ENCODE peak calls at places on chromosomes 2 and 18, in six cellular contexts. One of them, this sample, is unnamed.

GRCh38 chr2:217900010-217900779 is 102.6 kb downstream of the TNS1 start:
- DNase-seq in activated naive CD4-positive, alpha-beta T cell treated with anti-CD3 and anti-CD28 coated beads, Interleukin-2, amount 10 ng/mL, durations not matched to agents 7 days and 5 days: no peak
- DNase-seq in globus pallidus: no peak
- DNase-seq in heart right ventricle: no peak
- DNase-seq in HL-60: peak
- DNase-seq in stimulated activated CD4-positive, alpha-beta T cell treated with anti-CD3 and anti-CD28 coated beads, TNF-alpha, amount 100 ng/mL, for 1 hour: no peak
- DNase-seq in this sample: no peak

GRCh38 chr2:7468955-7469354 is 551.7 kb downstream of the RNF144A start:
- DNase-seq in stimulated activated CD4-positive, alpha-beta T cell treated with anti-CD3 and anti-CD28 coated beads, TNF-alpha, amount 100 ng/mL, for 1 hour: no peak
- DNase-seq in globus pallidus: no peak
- DNase-seq in activated naive CD4-positive, alpha-beta T cell treated with anti-CD3 and anti-CD28 coated beads, Interleukin-2, amount 10 ng/mL, durations not matched to agents 7 days and 5 days: no peak
- DNase-seq in HL-60: no peak
- DNase-seq in heart right ventricle: no peak
- DNase-seq in this sample: no peak

GRCh38 chr18:22939649-22940048 is 6.5 kb downstream of the RBBP8 start:
- DNase-seq in HL-60: no peak
- DNase-seq in stimulated activated CD4-positive, alpha-beta T cell treated with anti-CD3 and anti-CD28 coated beads, TNF-alpha, amount 100 ng/mL, for 1 hour: no peak
- DNase-seq in globus pallidus: no peak
- DNase-seq in activated naive CD4-positive, alpha-beta T cell treated with anti-CD3 and anti-CD28 coated beads, Interleukin-2, amount 10 ng/mL, durations not matched to agents 7 days and 5 days: no peak
- DNase-seq in heart right ventricle: no peak
- DNase-seq in this sample: no peak

GRCh38 chr2:149020432-149020851 is 18.1 kb upstream of the LYPD6B start:
- DNase-seq in globus pallidus: no peak
- DNase-seq in heart right ventricle: no peak
- DNase-seq in HL-60: no peak
- DNase-seq in activated naive CD4-positive, alpha-beta T cell treated with anti-CD3 and anti-CD28 coated beads, Interleukin-2, amount 10 ng/mL, durations not matched to agents 7 days and 5 days: no peak
- DNase-seq in stimulated activated CD4-positive, alpha-beta T cell treated with anti-CD3 and anti-CD28 coated beads, TNF-alpha, amount 100 ng/mL, for 1 hour: no peak
- DNase-seq in this sample: no peak

GRCh38 chr2:7962191-7962590 is 719.7 kb upstream of the ID2 start:
- DNase-seq in heart right ventricle: no peak
- DNase-seq in activated naive CD4-positive, alpha-beta T cell treated with anti-CD3 and anti-CD28 coated beads, Interleukin-2, amount 10 ng/mL, durations not matched to agents 7 days and 5 days: no peak
- DNase-seq in stimulated activated CD4-positive, alpha-beta T cell treated with anti-CD3 and anti-CD28 coated beads, TNF-alpha, amount 100 ng/mL, for 1 hour: no peak
- DNase-seq in globus pallidus: no peak
- DNase-seq in HL-60: no peak
- DNase-seq in this sample: no peak

GRCh38 chr2:129857200-129857599 is 122.3 kb upstream of the RAB6C start:
- DNase-seq in stimulated activated CD4-positive, alpha-beta T cell treated with anti-CD3 and anti-CD28 coated beads, TNF-alpha, amount 100 ng/mL, for 1 hour: no peak
- DNase-seq in heart right ventricle: no peak
- DNase-seq in globus pallidus: no peak
- DNase-seq in activated naive CD4-positive, alpha-beta T cell treated with anti-CD3 and anti-CD28 coated beads, Interleukin-2, amount 10 ng/mL, durations not matched to agents 7 days and 5 days: no peak
- DNase-seq in HL-60: no peak
- DNase-seq in this sample: no peak

GRCh38 chr2:5781679-5782078 is 89.5 kb downstream of the SOX11 start:
- DNase-seq in stimulated activated CD4-positive, alpha-beta T cell treated with anti-CD3 and anti-CD28 coated beads, TNF-alpha, amount 100 ng/mL, for 1 hour: no peak
- DNase-seq in activated naive CD4-positive, alpha-beta T cell treated with anti-CD3 and anti-CD28 coated beads, Interleukin-2, amount 10 ng/mL, durations not matched to agents 7 days and 5 days: no peak
- DNase-seq in globus pallidus: no peak
- DNase-seq in heart right ventricle: no peak
- DNase-seq in HL-60: no peak
- DNase-seq in this sample: no peak

GRCh38 chr2:64462940-64463339 is 9.0 kb downstream of the LGALSL start:
- DNase-seq in activated naive CD4-positive, alpha-beta T cell treated with anti-CD3 and anti-CD28 coated beads, Interleukin-2, amount 10 ng/mL, durations not matched to agents 7 days and 5 days: no peak
- DNase-seq in globus pallidus: no peak
- DNase-seq in stimulated activated CD4-positive, alpha-beta T cell treated with anti-CD3 and anti-CD28 coated beads, TNF-alpha, amount 100 ng/mL, for 1 hour: no peak
- DNase-seq in heart right ventricle: no peak
- DNase-seq in HL-60: no peak
- DNase-seq in this sample: no peak

GRCh38 chr2:234133004-234133403 is 82.5 kb downstream of the SPP2 start:
- DNase-seq in heart right ventricle: no peak
- DNase-seq in stimulated activated CD4-positive, alpha-beta T cell treated with anti-CD3 and anti-CD28 coated beads, TNF-alpha, amount 100 ng/mL, for 1 hour: no peak
- DNase-seq in HL-60: no peak
- DNase-seq in globus pallidus: no peak
- DNase-seq in activated naive CD4-positive, alpha-beta T cell treated with anti-CD3 and anti-CD28 coated beads, Interleukin-2, amount 10 ng/mL, durations not matched to agents 7 days and 5 days: no peak
- DNase-seq in this sample: no peak

GRCh38 chr2:228318218-228318617 is 136.7 kb upstream of the SPHKAP start:
- DNase-seq in heart right ventricle: peak
- DNase-seq in activated naive CD4-positive, alpha-beta T cell treated with anti-CD3 and anti-CD28 coated beads, Interleukin-2, amount 10 ng/mL, durations not matched to agents 7 days and 5 days: no peak
- DNase-seq in globus pallidus: no peak
- DNase-seq in stimulated activated CD4-positive, alpha-beta T cell treated with anti-CD3 and anti-CD28 coated beads, TNF-alpha, amount 100 ng/mL, for 1 hour: no peak
- DNase-seq in HL-60: peak
- DNase-seq in this sample: no peak

GRCh38 chr2:187658952-187659525 is 104.8 kb upstream of the TFPI start:
- DNase-seq in globus pallidus: no peak
- DNase-seq in stimulated activated CD4-positive, alpha-beta T cell treated with anti-CD3 and anti-CD28 coated beads, TNF-alpha, amount 100 ng/mL, for 1 hour: no peak
- DNase-seq in heart right ventricle: no peak
- DNase-seq in activated naive CD4-positive, alpha-beta T cell treated with anti-CD3 and anti-CD28 coated beads, Interleukin-2, amount 10 ng/mL, durations not matched to agents 7 days and 5 days: no peak
- DNase-seq in HL-60: peak
- DNase-seq in this sample: no peak

GRCh38 chr2:212538156-212539144 is at the start of gene ERBB4:
- DNase-seq in activated naive CD4-positive, alpha-beta T cell treated with anti-CD3 and anti-CD28 coated beads, Interleukin-2, amount 10 ng/mL, durations not matched to agents 7 days and 5 days: no peak
- DNase-seq in heart right ventricle: peak
- DNase-seq in stimulated activated CD4-positive, alpha-beta T cell treated with anti-CD3 and anti-CD28 coated beads, TNF-alpha, amount 100 ng/mL, for 1 hour: no peak
- DNase-seq in globus pallidus: no peak
- DNase-seq in HL-60: no peak
- DNase-seq in this sample: no peak

GRCh38 chr2:48768669-48769068 is 13.1 kb upstream of the LHCGR start:
- DNase-seq in activated naive CD4-positive, alpha-beta T cell treated with anti-CD3 and anti-CD28 coated beads, Interleukin-2, amount 10 ng/mL, durations not matched to agents 7 days and 5 days: no peak
- DNase-seq in heart right ventricle: no peak
- DNase-seq in stimulated activated CD4-positive, alpha-beta T cell treated with anti-CD3 and anti-CD28 coated beads, TNF-alpha, amount 100 ng/mL, for 1 hour: no peak
- DNase-seq in globus pallidus: peak
- DNase-seq in HL-60: peak
- DNase-seq in this sample: no peak

GRCh38 chr2:46936566-46936965 is 21.0 kb upstream of the MCFD2 start:
- DNase-seq in heart right ventricle: no peak
- DNase-seq in HL-60: no peak
- DNase-seq in activated naive CD4-positive, alpha-beta T cell treated with anti-CD3 and anti-CD28 coated beads, Interleukin-2, amount 10 ng/mL, durations not matched to agents 7 days and 5 days: no peak
- DNase-seq in stimulated activated CD4-positive, alpha-beta T cell treated with anti-CD3 and anti-CD28 coated beads, TNF-alpha, amount 100 ng/mL, for 1 hour: no peak
- DNase-seq in globus pallidus: no peak
- DNase-seq in this sample: no peak

GRCh38 chr2:134231965-134232340 is 21.9 kb upstream of the MGAT5 start:
- DNase-seq in HL-60: no peak
- DNase-seq in activated naive CD4-positive, alpha-beta T cell treated with anti-CD3 and anti-CD28 coated beads, Interleukin-2, amount 10 ng/mL, durations not matched to agents 7 days and 5 days: no peak
- DNase-seq in heart right ventricle: no peak
- DNase-seq in globus pallidus: no peak
- DNase-seq in stimulated activated CD4-positive, alpha-beta T cell treated with anti-CD3 and anti-CD28 coated beads, TNF-alpha, amount 100 ng/mL, for 1 hour: no peak
- DNase-seq in this sample: no peak

GRCh38 chr2:10447300-10448207 is 573 bp downstream of the ODC1 start:
- DNase-seq in globus pallidus: peak
- DNase-seq in heart right ventricle: no peak
- DNase-seq in activated naive CD4-positive, alpha-beta T cell treated with anti-CD3 and anti-CD28 coated beads, Interleukin-2, amount 10 ng/mL, durations not matched to agents 7 days and 5 days: peak
- DNase-seq in HL-60: peak
- DNase-seq in stimulated activated CD4-positive, alpha-beta T cell treated with anti-CD3 and anti-CD28 coated beads, TNF-alpha, amount 100 ng/mL, for 1 hour: peak
- DNase-seq in this sample: no peak

GRCh38 chr2:61014805-61015204 is 2.7 kb upstream of the PEX13 start:
- DNase-seq in HL-60: peak
- DNase-seq in heart right ventricle: no peak
- DNase-seq in globus pallidus: no peak
- DNase-seq in stimulated activated CD4-positive, alpha-beta T cell treated with anti-CD3 and anti-CD28 coated beads, TNF-alpha, amount 100 ng/mL, for 1 hour: no peak
- DNase-seq in activated naive CD4-positive, alpha-beta T cell treated with anti-CD3 and anti-CD28 coated beads, Interleukin-2, amount 10 ng/mL, durations not matched to agents 7 days and 5 days: no peak
- DNase-seq in this sample: no peak

GRCh38 chr2:54556659-54557121 is 100.6 kb downstream of the SPTBN1 start:
- DNase-seq in HL-60: no peak
- DNase-seq in stimulated activated CD4-positive, alpha-beta T cell treated with anti-CD3 and anti-CD28 coated beads, TNF-alpha, amount 100 ng/mL, for 1 hour: no peak
- DNase-seq in globus pallidus: no peak
- DNase-seq in heart right ventricle: no peak
- DNase-seq in activated naive CD4-positive, alpha-beta T cell treated with anti-CD3 and anti-CD28 coated beads, Interleukin-2, amount 10 ng/mL, durations not matched to agents 7 days and 5 days: no peak
- DNase-seq in this sample: no peak

GRCh38 chr2:1989216-1989615 is 244.9 kb upstream of the PXDN start:
- DNase-seq in heart right ventricle: no peak
- DNase-seq in activated naive CD4-positive, alpha-beta T cell treated with anti-CD3 and anti-CD28 coated beads, Interleukin-2, amount 10 ng/mL, durations not matched to agents 7 days and 5 days: no peak
- DNase-seq in stimulated activated CD4-positive, alpha-beta T cell treated with anti-CD3 and anti-CD28 coated beads, TNF-alpha, amount 100 ng/mL, for 1 hour: no peak
- DNase-seq in globus pallidus: no peak
- DNase-seq in HL-60: no peak
- DNase-seq in this sample: no peak

GRCh38 chr2:212752730-212753351 is 214.2 kb upstream of the ERBB4 start:
- DNase-seq in heart right ventricle: no peak
- DNase-seq in activated naive CD4-positive, alpha-beta T cell treated with anti-CD3 and anti-CD28 coated beads, Interleukin-2, amount 10 ng/mL, durations not matched to agents 7 days and 5 days: no peak
- DNase-seq in HL-60: no peak
- DNase-seq in stimulated activated CD4-positive, alpha-beta T cell treated with anti-CD3 and anti-CD28 coated beads, TNF-alpha, amount 100 ng/mL, for 1 hour: no peak
- DNase-seq in globus pallidus: no peak
- DNase-seq in this sample: no peak

GRCh38 chr2:173148520-173148919 is 72.9 kb downstream of the MAP3K20 start:
- DNase-seq in stimulated activated CD4-positive, alpha-beta T cell treated with anti-CD3 and anti-CD28 coated beads, TNF-alpha, amount 100 ng/mL, for 1 hour: no peak
- DNase-seq in heart right ventricle: no peak
- DNase-seq in activated naive CD4-positive, alpha-beta T cell treated with anti-CD3 and anti-CD28 coated beads, Interleukin-2, amount 10 ng/mL, durations not matched to agents 7 days and 5 days: no peak
- DNase-seq in HL-60: no peak
- DNase-seq in globus pallidus: no peak
- DNase-seq in this sample: no peak

GRCh38 chr2:74201596-74201995 is 3.2 kb downstream of the MTHFD2 start:
- DNase-seq in globus pallidus: no peak
- DNase-seq in HL-60: no peak
- DNase-seq in stimulated activated CD4-positive, alpha-beta T cell treated with anti-CD3 and anti-CD28 coated beads, TNF-alpha, amount 100 ng/mL, for 1 hour: no peak
- DNase-seq in activated naive CD4-positive, alpha-beta T cell treated with anti-CD3 and anti-CD28 coated beads, Interleukin-2, amount 10 ng/mL, durations not matched to agents 7 days and 5 days: no peak
- DNase-seq in heart right ventricle: peak
- DNase-seq in this sample: no peak

GRCh38 chr2:62415019-62415431 is 91.0 kb downstream of the TMEM17 start:
- DNase-seq in globus pallidus: peak
- DNase-seq in activated naive CD4-positive, alpha-beta T cell treated with anti-CD3 and anti-CD28 coated beads, Interleukin-2, amount 10 ng/mL, durations not matched to agents 7 days and 5 days: no peak
- DNase-seq in stimulated activated CD4-positive, alpha-beta T cell treated with anti-CD3 and anti-CD28 coated beads, TNF-alpha, amount 100 ng/mL, for 1 hour: no peak
- DNase-seq in HL-60: peak
- DNase-seq in heart right ventricle: no peak
- DNase-seq in this sample: no peak

GRCh38 chr18:11658989-11659388 is 30.1 kb upstream of the GNAL start:
- DNase-seq in HL-60: no peak
- DNase-seq in stimulated activated CD4-positive, alpha-beta T cell treated with anti-CD3 and anti-CD28 coated beads, TNF-alpha, amount 100 ng/mL, for 1 hour: no peak
- DNase-seq in heart right ventricle: no peak
- DNase-seq in globus pallidus: no peak
- DNase-seq in activated naive CD4-positive, alpha-beta T cell treated with anti-CD3 and anti-CD28 coated beads, Interleukin-2, amount 10 ng/mL, durations not matched to agents 7 days and 5 days: no peak
- DNase-seq in this sample: no peak

GRCh38 chr2:220994841-220995240 is 577.3 kb downstream of the EPHA4 start:
- DNase-seq in activated naive CD4-positive, alpha-beta T cell treated with anti-CD3 and anti-CD28 coated beads, Interleukin-2, amount 10 ng/mL, durations not matched to agents 7 days and 5 days: no peak
- DNase-seq in globus pallidus: no peak
- DNase-seq in heart right ventricle: no peak
- DNase-seq in stimulated activated CD4-positive, alpha-beta T cell treated with anti-CD3 and anti-CD28 coated beads, TNF-alpha, amount 100 ng/mL, for 1 hour: no peak
- DNase-seq in HL-60: no peak
- DNase-seq in this sample: no peak

GRCh38 chr2:242019344-242019743 is 149.8 kb downstream of the RTP5 start:
- DNase-seq in HL-60: no peak
- DNase-seq in heart right ventricle: no peak
- DNase-seq in activated naive CD4-positive, alpha-beta T cell treated with anti-CD3 and anti-CD28 coated beads, Interleukin-2, amount 10 ng/mL, durations not matched to agents 7 days and 5 days: peak
- DNase-seq in globus pallidus: no peak
- DNase-seq in stimulated activated CD4-positive, alpha-beta T cell treated with anti-CD3 and anti-CD28 coated beads, TNF-alpha, amount 100 ng/mL, for 1 hour: no peak
- DNase-seq in this sample: no peak

GRCh38 chr2:182593394-182593707 is 122.7 kb upstream of the DNAJC10 start:
- DNase-seq in HL-60: no peak
- DNase-seq in activated naive CD4-positive, alpha-beta T cell treated with anti-CD3 and anti-CD28 coated beads, Interleukin-2, amount 10 ng/mL, durations not matched to agents 7 days and 5 days: no peak
- DNase-seq in globus pallidus: no peak
- DNase-seq in stimulated activated CD4-positive, alpha-beta T cell treated with anti-CD3 and anti-CD28 coated beads, TNF-alpha, amount 100 ng/mL, for 1 hour: no peak
- DNase-seq in heart right ventricle: no peak
- DNase-seq in this sample: no peak

GRCh38 chr2:13694673-13695072 is 937.8 kb upstream of the LRATD1 start:
- DNase-seq in globus pallidus: no peak
- DNase-seq in heart right ventricle: no peak
- DNase-seq in HL-60: no peak
- DNase-seq in activated naive CD4-positive, alpha-beta T cell treated with anti-CD3 and anti-CD28 coated beads, Interleukin-2, amount 10 ng/mL, durations not matched to agents 7 days and 5 days: no peak
- DNase-seq in stimulated activated CD4-positive, alpha-beta T cell treated with anti-CD3 and anti-CD28 coated beads, TNF-alpha, amount 100 ng/mL, for 1 hour: no peak
- DNase-seq in this sample: no peak

GRCh38 chr2:42794271-42795046 is 2.1 kb upstream of the HAAO start:
- DNase-seq in HL-60: no peak
- DNase-seq in heart right ventricle: no peak
- DNase-seq in globus pallidus: no peak
- DNase-seq in stimulated activated CD4-positive, alpha-beta T cell treated with anti-CD3 and anti-CD28 coated beads, TNF-alpha, amount 100 ng/mL, for 1 hour: no peak
- DNase-seq in activated naive CD4-positive, alpha-beta T cell treated with anti-CD3 and anti-CD28 coated beads, Interleukin-2, amount 10 ng/mL, durations not matched to agents 7 days and 5 days: no peak
- DNase-seq in this sample: no peak

GRCh38 chr2:154195644-154196221 is 324.0 kb downstream of the GALNT13 start:
- DNase-seq in heart right ventricle: no peak
- DNase-seq in activated naive CD4-positive, alpha-beta T cell treated with anti-CD3 and anti-CD28 coated beads, Interleukin-2, amount 10 ng/mL, durations not matched to agents 7 days and 5 days: no peak
- DNase-seq in HL-60: no peak
- DNase-seq in stimulated activated CD4-positive, alpha-beta T cell treated with anti-CD3 and anti-CD28 coated beads, TNF-alpha, amount 100 ng/mL, for 1 hour: no peak
- DNase-seq in globus pallidus: no peak
- DNase-seq in this sample: no peak

GRCh38 chr2:46239847-46240181 is 57.4 kb upstream of the EPAS1 start:
- DNase-seq in heart right ventricle: no peak
- DNase-seq in activated naive CD4-positive, alpha-beta T cell treated with anti-CD3 and anti-CD28 coated beads, Interleukin-2, amount 10 ng/mL, durations not matched to agents 7 days and 5 days: peak
- DNase-seq in globus pallidus: no peak
- DNase-seq in stimulated activated CD4-positive, alpha-beta T cell treated with anti-CD3 and anti-CD28 coated beads, TNF-alpha, amount 100 ng/mL, for 1 hour: peak
- DNase-seq in HL-60: no peak
- DNase-seq in this sample: no peak

GRCh38 chr2:151927501-151928221 is 99.4 kb upstream of the ARL5A start:
- DNase-seq in heart right ventricle: no peak
- DNase-seq in activated naive CD4-positive, alpha-beta T cell treated with anti-CD3 and anti-CD28 coated beads, Interleukin-2, amount 10 ng/mL, durations not matched to agents 7 days and 5 days: no peak
- DNase-seq in stimulated activated CD4-positive, alpha-beta T cell treated with anti-CD3 and anti-CD28 coated beads, TNF-alpha, amount 100 ng/mL, for 1 hour: no peak
- DNase-seq in globus pallidus: no peak
- DNase-seq in HL-60: no peak
- DNase-seq in this sample: no peak

This sample was measured in cerebellar nuclear complex.